ENCODE peak calls at places on chromosomes 4 and X, in eight cellular contexts. One of them, this sample, is unnamed.

GRCh38 chr4:74365761-74366160 is 816 bp downstream of the EREG start:
- DNase-seq in neuronal stem cell: peak
- DNase-seq in Ammon's horn: peak
- DNase-seq in iPS-NIHi11: peak
- DNase-seq in HCEC 1CT: no peak
- DNase-seq in activated CD4-positive, alpha-beta T cell treated with anti-CD3 and anti-CD28 coated beads, Interleukin-2, amount 50 U/mL, for 1 hour: no peak
- DNase-seq in DMS153: peak
- DNase-seq in germinal center: no peak
- DNase-seq in this sample: peak

GRCh38 chr4:15521442-15522039 is 51.9 kb downstream of the CC2D2A start:
- DNase-seq in neuronal stem cell: no peak
- DNase-seq in Ammon's horn: no peak
- DNase-seq in iPS-NIHi11: no peak
- DNase-seq in HCEC 1CT: no peak
- DNase-seq in activated CD4-positive, alpha-beta T cell treated with anti-CD3 and anti-CD28 coated beads, Interleukin-2, amount 50 U/mL, for 1 hour: no peak
- DNase-seq in DMS153: no peak
- DNase-seq in germinal center: no peak
- DNase-seq in this sample: peak

GRCh38 chr4:57132746-57133142 is 22.6 kb upstream of the IGFBP7 start:
- DNase-seq in neuronal stem cell: no peak
- DNase-seq in Ammon's horn: no peak
- DNase-seq in iPS-NIHi11: no peak
- DNase-seq in HCEC 1CT: no peak
- DNase-seq in activated CD4-positive, alpha-beta T cell treated with anti-CD3 and anti-CD28 coated beads, Interleukin-2, amount 50 U/mL, for 1 hour: no peak
- DNase-seq in DMS153: no peak
- DNase-seq in germinal center: no peak
- DNase-seq in this sample: no peak

GRCh38 chr4:154807042-154807630 is 26.1 kb downstream of the RBM46 start:
- DNase-seq in neuronal stem cell: no peak
- DNase-seq in Ammon's horn: peak
- DNase-seq in iPS-NIHi11: no peak
- DNase-seq in HCEC 1CT: peak
- DNase-seq in activated CD4-positive, alpha-beta T cell treated with anti-CD3 and anti-CD28 coated beads, Interleukin-2, amount 50 U/mL, for 1 hour: no peak
- DNase-seq in DMS153: no peak
- DNase-seq in germinal center: no peak
- DNase-seq in this sample: peak

GRCh38 chr4:3313139-3313538 is 20.3 kb downstream of the RGS12 start:
- DNase-seq in neuronal stem cell: no peak
- DNase-seq in Ammon's horn: no peak
- DNase-seq in iPS-NIHi11: no peak
- DNase-seq in HCEC 1CT: no peak
- DNase-seq in activated CD4-positive, alpha-beta T cell treated with anti-CD3 and anti-CD28 coated beads, Interleukin-2, amount 50 U/mL, for 1 hour: no peak
- DNase-seq in DMS153: no peak
- DNase-seq in germinal center: no peak
- DNase-seq in this sample: no peak

GRCh38 chrX:143669395-143669794 is 33.5 kb upstream of the SLITRK4 start:
- DNase-seq in neuronal stem cell: no peak
- DNase-seq in Ammon's horn: peak
- DNase-seq in iPS-NIHi11: peak
- DNase-seq in HCEC 1CT: peak
- DNase-seq in activated CD4-positive, alpha-beta T cell treated with anti-CD3 and anti-CD28 coated beads, Interleukin-2, amount 50 U/mL, for 1 hour: no peak
- DNase-seq in DMS153: peak
- DNase-seq in germinal center: no peak
- DNase-seq in this sample: no peak

GRCh38 chr4:8844976-8845690 is 26.5 kb downstream of the HMX1 start:
- DNase-seq in neuronal stem cell: no peak
- DNase-seq in Ammon's horn: peak
- DNase-seq in iPS-NIHi11: no peak
- DNase-seq in HCEC 1CT: no peak
- DNase-seq in activated CD4-positive, alpha-beta T cell treated with anti-CD3 and anti-CD28 coated beads, Interleukin-2, amount 50 U/mL, for 1 hour: no peak
- DNase-seq in DMS153: no peak
- DNase-seq in germinal center: no peak
- DNase-seq in this sample: no peak

GRCh38 chrX:116198810-116199209 is 28.3 kb downstream of the AGTR2 start:
- DNase-seq in neuronal stem cell: no peak
- DNase-seq in Ammon's horn: no peak
- DNase-seq in iPS-NIHi11: no peak
- DNase-seq in HCEC 1CT: no peak
- DNase-seq in activated CD4-positive, alpha-beta T cell treated with anti-CD3 and anti-CD28 coated beads, Interleukin-2, amount 50 U/mL, for 1 hour: no peak
- DNase-seq in DMS153: no peak
- DNase-seq in germinal center: no peak
- DNase-seq in this sample: no peak

GRCh38 chr4:142181021-142181420 is 544.6 kb downstream of the IL15 start:
- DNase-seq in neuronal stem cell: no peak
- DNase-seq in Ammon's horn: no peak
- DNase-seq in iPS-NIHi11: no peak
- DNase-seq in HCEC 1CT: no peak
- DNase-seq in activated CD4-positive, alpha-beta T cell treated with anti-CD3 and anti-CD28 coated beads, Interleukin-2, amount 50 U/mL, for 1 hour: no peak
- DNase-seq in DMS153: no peak
- DNase-seq in germinal center: no peak
- DNase-seq in this sample: no peak

GRCh38 chr4:167380964-167381363 is 146.7 kb upstream of the SPOCK3 start:
- DNase-seq in neuronal stem cell: no peak
- DNase-seq in Ammon's horn: no peak
- DNase-seq in iPS-NIHi11: no peak
- DNase-seq in HCEC 1CT: no peak
- DNase-seq in activated CD4-positive, alpha-beta T cell treated with anti-CD3 and anti-CD28 coated beads, Interleukin-2, amount 50 U/mL, for 1 hour: no peak
- DNase-seq in DMS153: no peak
- DNase-seq in germinal center: no peak
- DNase-seq in this sample: no peak

GRCh38 chrX:74449937-74450330 is 28.6 kb downstream of the SLC16A2 start:
- DNase-seq in neuronal stem cell: no peak
- DNase-seq in Ammon's horn: no peak
- DNase-seq in iPS-NIHi11: no peak
- DNase-seq in HCEC 1CT: peak
- DNase-seq in activated CD4-positive, alpha-beta T cell treated with anti-CD3 and anti-CD28 coated beads, Interleukin-2, amount 50 U/mL, for 1 hour: no peak
- DNase-seq in DMS153: no peak
- DNase-seq in germinal center: no peak
- DNase-seq in this sample: peak

GRCh38 chrX:154739952-154740351 is 10.9 kb downstream of the GAB3 start:
- DNase-seq in neuronal stem cell: no peak
- DNase-seq in Ammon's horn: no peak
- DNase-seq in iPS-NIHi11: no peak
- DNase-seq in HCEC 1CT: no peak
- DNase-seq in activated CD4-positive, alpha-beta T cell treated with anti-CD3 and anti-CD28 coated beads, Interleukin-2, amount 50 U/mL, for 1 hour: no peak
- DNase-seq in DMS153: no peak
- DNase-seq in germinal center: no peak
- DNase-seq in this sample: no peak

GRCh38 chr4:139209470-139210063 is 32.5 kb upstream of the ELF2 start:
- DNase-seq in neuronal stem cell: no peak
- DNase-seq in Ammon's horn: no peak
- DNase-seq in iPS-NIHi11: no peak
- DNase-seq in HCEC 1CT: no peak
- DNase-seq in activated CD4-positive, alpha-beta T cell treated with anti-CD3 and anti-CD28 coated beads, Interleukin-2, amount 50 U/mL, for 1 hour: no peak
- DNase-seq in DMS153: no peak
- DNase-seq in germinal center: no peak
- DNase-seq in this sample: no peak

GRCh38 chrX:24190500-24191156 is 41.1 kb downstream of the ZFX start:
- DNase-seq in neuronal stem cell: no peak
- DNase-seq in Ammon's horn: no peak
- DNase-seq in iPS-NIHi11: no peak
- DNase-seq in HCEC 1CT: peak
- DNase-seq in activated CD4-positive, alpha-beta T cell treated with anti-CD3 and anti-CD28 coated beads, Interleukin-2, amount 50 U/mL, for 1 hour: no peak
- DNase-seq in DMS153: no peak
- DNase-seq in germinal center: no peak
- DNase-seq in this sample: peak

GRCh38 chr4:5970381-5971076 is 47.7 kb downstream of the C4orf50 start:
- DNase-seq in neuronal stem cell: no peak
- DNase-seq in Ammon's horn: no peak
- DNase-seq in iPS-NIHi11: no peak
- DNase-seq in HCEC 1CT: no peak
- DNase-seq in activated CD4-positive, alpha-beta T cell treated with anti-CD3 and anti-CD28 coated beads, Interleukin-2, amount 50 U/mL, for 1 hour: no peak
- DNase-seq in DMS153: no peak
- DNase-seq in germinal center: no peak
- DNase-seq in this sample: no peak

GRCh38 chr4:25815586-25815985 is 47.2 kb downstream of the SEL1L3 start:
- DNase-seq in neuronal stem cell: no peak
- DNase-seq in Ammon's horn: no peak
- DNase-seq in iPS-NIHi11: no peak
- DNase-seq in HCEC 1CT: no peak
- DNase-seq in activated CD4-positive, alpha-beta T cell treated with anti-CD3 and anti-CD28 coated beads, Interleukin-2, amount 50 U/mL, for 1 hour: no peak
- DNase-seq in DMS153: no peak
- DNase-seq in germinal center: no peak
- DNase-seq in this sample: no peak

GRCh38 chr4:26296514-26296913 is 24.3 kb upstream of the RBPJ start:
- DNase-seq in neuronal stem cell: no peak
- DNase-seq in Ammon's horn: no peak
- DNase-seq in iPS-NIHi11: no peak
- DNase-seq in HCEC 1CT: no peak
- DNase-seq in activated CD4-positive, alpha-beta T cell treated with anti-CD3 and anti-CD28 coated beads, Interleukin-2, amount 50 U/mL, for 1 hour: no peak
- DNase-seq in DMS153: no peak
- DNase-seq in germinal center: no peak
- DNase-seq in this sample: no peak

GRCh38 chrX:70434914-70435586 is 9.6 kb upstream of the DLG3 start:
- DNase-seq in neuronal stem cell: no peak
- DNase-seq in Ammon's horn: no peak
- DNase-seq in iPS-NIHi11: no peak
- DNase-seq in HCEC 1CT: peak
- DNase-seq in activated CD4-positive, alpha-beta T cell treated with anti-CD3 and anti-CD28 coated beads, Interleukin-2, amount 50 U/mL, for 1 hour: no peak
- DNase-seq in DMS153: no peak
- DNase-seq in germinal center: no peak
- DNase-seq in this sample: no peak

GRCh38 chrX:11533211-11533651 is 132.5 kb downstream of the ARHGAP6 start:
- DNase-seq in neuronal stem cell: peak
- DNase-seq in Ammon's horn: peak
- DNase-seq in iPS-NIHi11: peak
- DNase-seq in HCEC 1CT: peak
- DNase-seq in activated CD4-positive, alpha-beta T cell treated with anti-CD3 and anti-CD28 coated beads, Interleukin-2, amount 50 U/mL, for 1 hour: no peak
- DNase-seq in DMS153: peak
- DNase-seq in germinal center: peak
- DNase-seq in this sample: peak

GRCh38 chr4:82643994-82644730 is 82.4 kb upstream of the TMEM150C start:
- DNase-seq in neuronal stem cell: no peak
- DNase-seq in Ammon's horn: no peak
- DNase-seq in iPS-NIHi11: no peak
- DNase-seq in HCEC 1CT: peak
- DNase-seq in activated CD4-positive, alpha-beta T cell treated with anti-CD3 and anti-CD28 coated beads, Interleukin-2, amount 50 U/mL, for 1 hour: no peak
- DNase-seq in DMS153: no peak
- DNase-seq in germinal center: no peak
- DNase-seq in this sample: peak

GRCh38 chr4:2290974-2291704 is 29.2 kb upstream of the MXD4 start:
- DNase-seq in neuronal stem cell: no peak
- DNase-seq in Ammon's horn: no peak
- DNase-seq in iPS-NIHi11: peak
- DNase-seq in HCEC 1CT: no peak
- DNase-seq in activated CD4-positive, alpha-beta T cell treated with anti-CD3 and anti-CD28 coated beads, Interleukin-2, amount 50 U/mL, for 1 hour: peak
- DNase-seq in DMS153: no peak
- DNase-seq in germinal center: peak
- DNase-seq in this sample: no peak

GRCh38 chr4:31737419-31737818 is 1017.2 kb downstream of the PCDH7 start:
- DNase-seq in neuronal stem cell: no peak
- DNase-seq in Ammon's horn: peak
- DNase-seq in iPS-NIHi11: no peak
- DNase-seq in HCEC 1CT: no peak
- DNase-seq in activated CD4-positive, alpha-beta T cell treated with anti-CD3 and anti-CD28 coated beads, Interleukin-2, amount 50 U/mL, for 1 hour: no peak
- DNase-seq in DMS153: no peak
- DNase-seq in germinal center: no peak
- DNase-seq in this sample: no peak